ENCODE peak calls at places on chromosome 20, in nine cellular contexts. C is RWPE1, Y is left ventricle myocardium inferior, P is stomach, D is WTC11, M is cardiac muscle cell, J is dorsolateral prefrontal cortex, G is right lobe of liver, L is choroid plexus epithelial cell. F is an unnamed sample.

GRCh38 chr20:631091-631490 is 21.0 kb upstream of the TCF15 start:
- DNase-seq in C (no peak), Y (no peak), P (no peak), D (no peak), M (no peak), J (no peak), G (no peak), L (no peak), F (no peak)

GRCh38 chr20:37703338-37703660 is 9.5 kb downstream of the CTNNBL1 start:
- DNase-seq in C (no peak), Y (no peak), P (no peak), D (no peak), M (no peak), J (no peak), G (no peak), L (no peak), F (no peak)

GRCh38 chr20:14992071-14992654 is 654.8 kb upstream of the FLRT3 start:
- DNase-seq in C (peak), Y (no peak), P (no peak), D (no peak), M (no peak), J (no peak), G (no peak), L (peak), F (no peak)

GRCh38 chr20:36548006-36548315 is 6.6 kb downstream of the MYL9 start:
- DNase-seq in C (no peak), Y (no peak), P (no peak), D (peak), M (peak), J (no peak), G (no peak), L (peak), F (no peak)

GRCh38 chr20:59143326-59143725 is 20.3 kb upstream of the ZNF831 start:
- DNase-seq in C (no peak), Y (no peak), P (no peak), D (no peak), M (no peak), J (no peak), G (no peak), L (no peak), F (no peak)

GRCh38 chr20:1177680-1178079 is 7.1 kb downstream of the TMEM74B start:
- DNase-seq in C (no peak), Y (no peak), P (no peak), D (peak), M (peak), J (no peak), G (no peak), L (peak), F (no peak)

GRCh38 chr20:59958626-59959025 is 403 bp downstream of the CDH26 start:
- DNase-seq in C (no peak), Y (no peak), P (no peak), D (peak), M (no peak), J (no peak), G (no peak), L (no peak), F (no peak)

GRCh38 chr20:10080554-10080953 is 45.8 kb downstream of the ANKEF1 start:
- DNase-seq in C (no peak), Y (no peak), P (no peak), D (no peak), M (no peak), J (no peak), G (no peak), L (no peak), F (no peak)

GRCh38 chr20:407097-407952 is 774 bp upstream of the RBCK1 start:
- DNase-seq in C (no peak), Y (peak), P (peak), D (peak), M (peak), J (peak), G (peak), L (peak), F (peak)

GRCh38 chr20:34776177-34776576 is 49.3 kb downstream of the NCOA6 start:
- DNase-seq in C (no peak), Y (no peak), P (no peak), D (no peak), M (no peak), J (no peak), G (no peak), L (no peak), F (peak)

GRCh38 chr20:56343861-56344381 is 14.9 kb upstream of the FAM210B start:
- DNase-seq in C (peak), Y (no peak), P (peak), D (peak), M (peak), J (no peak), G (peak), L (peak), F (peak)

GRCh38 chr20:22729180-22729579 is 144.8 kb upstream of the FOXA2 start:
- DNase-seq in C (no peak), Y (no peak), P (no peak), D (no peak), M (no peak), J (no peak), G (no peak), L (no peak), F (no peak)

GRCh38 chr20:41174782-41175181 is 37.4 kb downstream of the PLCG1 start:
- DNase-seq in C (no peak), Y (peak), P (peak), D (peak), M (no peak), J (peak), G (no peak), L (peak), F (no peak)

GRCh38 chr20:2700913-2701620 is 8.5 kb downstream of the EBF4 start:
- DNase-seq in C (no peak), Y (no peak), P (no peak), D (no peak), M (no peak), J (peak), G (no peak), L (no peak), F (no peak)

GRCh38 chr20:11350126-11351005 is 567.3 kb upstream of the BTBD3 start:
- DNase-seq in C (peak), Y (no peak), P (no peak), D (no peak), M (no peak), J (no peak), G (no peak), L (peak), F (no peak)

GRCh38 chr20:35607003-35607735 is 8.5 kb upstream of the SPAG4 start:
- DNase-seq in C (peak), Y (no peak), P (peak), D (no peak), M (no peak), J (no peak), G (no peak), L (no peak), F (no peak)

GRCh38 chr20:61959301-61959700 is 106.4 kb downstream of the TAF4 start:
- DNase-seq in C (peak), Y (no peak), P (no peak), D (peak), M (peak), J (peak), G (no peak), L (no peak), F (no peak)

GRCh38 chr20:35292504-35293285 is 470 bp upstream of the FAM83C start:
- DNase-seq in C (no peak), Y (no peak), P (no peak), D (no peak), M (no peak), J (no peak), G (peak), L (no peak), F (no peak)

GRCh38 chr20:22921595-22922421 is 113.3 kb upstream of the SSTR4 start:
- DNase-seq in C (peak), Y (no peak), P (no peak), D (no peak), M (no peak), J (no peak), G (no peak), L (peak), F (no peak)

GRCh38 chr20:60697252-60697651 is 554.8 kb upstream of the CDH4 start:
- DNase-seq in C (no peak), Y (no peak), P (no peak), D (no peak), M (no peak), J (no peak), G (no peak), L (no peak), F (no peak)

GRCh38 chr20:7214081-7214740 is 446.7 kb downstream of the BMP2 start:
- DNase-seq in C (no peak), Y (no peak), P (no peak), D (peak), M (no peak), J (no peak), G (no peak), L (no peak), F (no peak)

GRCh38 chr20:37328149-37328945 is 17.6 kb upstream of the SRC start:
- DNase-seq in C (no peak), Y (no peak), P (no peak), D (no peak), M (no peak), J (no peak), G (no peak), L (no peak), F (no peak)

DNA sequence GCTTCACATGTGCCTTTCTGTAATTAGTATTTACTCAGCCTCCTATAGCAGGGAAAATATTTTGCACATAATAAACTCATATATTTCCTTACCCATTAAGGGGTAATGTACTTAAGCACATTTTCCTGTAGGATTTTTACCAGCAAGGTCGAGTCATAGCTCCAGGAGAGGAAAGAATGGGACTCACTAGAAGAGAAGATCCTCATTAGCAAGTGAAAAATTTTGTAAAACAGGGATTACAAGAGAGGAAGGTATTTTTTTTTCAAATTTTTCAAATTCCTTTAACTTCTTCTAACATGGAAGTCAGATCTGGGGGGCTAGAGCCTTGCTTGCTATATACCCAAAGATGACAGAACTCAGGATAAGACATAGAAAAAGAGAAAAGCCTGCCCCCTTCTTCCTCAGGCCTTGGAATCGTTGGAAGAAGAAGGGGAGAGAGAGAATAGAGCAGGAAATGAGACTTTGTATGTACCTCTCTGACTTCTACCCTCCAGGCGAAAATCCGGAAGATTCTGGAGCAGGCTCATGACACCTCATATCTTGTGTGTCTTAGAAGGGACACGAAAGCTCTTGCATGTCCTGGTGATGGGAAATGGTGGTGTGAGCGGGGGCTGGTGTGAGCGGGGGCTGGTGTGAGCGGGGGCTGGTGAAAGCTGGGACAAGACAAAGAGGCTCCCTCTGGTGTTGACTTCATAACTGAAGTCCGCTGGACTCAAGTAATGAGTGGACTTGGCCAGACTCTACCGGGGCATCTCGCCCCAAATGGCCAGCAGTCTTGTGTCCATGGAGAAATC is 256.9 kb upstream of the PLCB4 start:
- DNase-seq in C (no peak), Y (no peak), P (no peak), D (no peak), M (no peak), J (no peak), G (no peak), L (no peak), F (no peak)
- TF ChIP-seq CTCF in C (no peak), Y (no peak), P (no peak), D (no peak), M (no peak), J (no peak), G (no peak), L (no peak), F (no peak)

DNA sequence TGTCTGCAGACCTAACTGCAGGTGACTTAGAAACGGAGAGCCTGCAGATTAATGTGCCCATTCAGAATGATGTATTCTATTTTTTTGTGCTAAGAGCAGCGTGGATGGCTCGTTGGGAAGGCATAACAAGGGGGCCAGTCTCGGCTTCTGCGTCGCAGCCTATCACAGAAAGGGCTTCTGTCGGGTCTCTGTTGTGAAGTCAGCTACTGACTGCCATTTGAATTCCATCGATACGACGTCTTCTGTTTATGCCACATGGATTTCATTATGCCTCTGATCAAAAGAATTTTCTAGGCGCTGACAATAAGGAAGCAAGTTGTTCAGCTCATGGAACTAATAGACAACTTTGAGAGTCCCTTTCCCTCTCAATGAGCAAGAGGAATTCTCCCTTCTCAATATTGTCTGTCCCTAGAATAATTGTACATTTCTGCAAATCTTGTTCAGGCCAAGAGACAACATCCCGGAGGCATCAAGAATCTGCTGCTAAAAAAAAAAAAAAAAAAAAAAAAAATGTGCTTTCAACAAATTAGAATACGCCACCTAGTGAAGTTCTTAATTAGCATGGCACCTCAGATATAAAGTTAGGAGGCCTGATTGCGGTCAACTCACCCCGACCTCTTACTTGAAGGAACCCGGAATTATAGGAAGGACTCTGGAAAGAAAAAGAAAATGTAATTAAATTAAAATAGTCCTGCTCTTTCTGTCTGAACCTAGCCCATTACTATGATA is 223.9 kb downstream of the TSHZ2 start:
- DNase-seq in C (no peak), Y (no peak), P (no peak), D (no peak), M (no peak), J (no peak), G (no peak), L (no peak), F (no peak)
- TF ChIP-seq CTCF in C (peak), Y (no peak), P (no peak), D (no peak), M (peak), J (no peak), G (no peak), L (no peak), F (no peak)

GRCh38 chr20:50788045-50788867 is 6.6 kb upstream of the BCAS4 start:
- DNase-seq in C (peak), Y (no peak), P (no peak), D (no peak), M (no peak), J (peak), G (no peak), L (peak), F (no peak)
- TF ChIP-seq CTCF in C (peak), Y (peak), P (peak), D (no peak), M (peak), J (peak), G (peak), L (peak), F (no peak)

DNA sequence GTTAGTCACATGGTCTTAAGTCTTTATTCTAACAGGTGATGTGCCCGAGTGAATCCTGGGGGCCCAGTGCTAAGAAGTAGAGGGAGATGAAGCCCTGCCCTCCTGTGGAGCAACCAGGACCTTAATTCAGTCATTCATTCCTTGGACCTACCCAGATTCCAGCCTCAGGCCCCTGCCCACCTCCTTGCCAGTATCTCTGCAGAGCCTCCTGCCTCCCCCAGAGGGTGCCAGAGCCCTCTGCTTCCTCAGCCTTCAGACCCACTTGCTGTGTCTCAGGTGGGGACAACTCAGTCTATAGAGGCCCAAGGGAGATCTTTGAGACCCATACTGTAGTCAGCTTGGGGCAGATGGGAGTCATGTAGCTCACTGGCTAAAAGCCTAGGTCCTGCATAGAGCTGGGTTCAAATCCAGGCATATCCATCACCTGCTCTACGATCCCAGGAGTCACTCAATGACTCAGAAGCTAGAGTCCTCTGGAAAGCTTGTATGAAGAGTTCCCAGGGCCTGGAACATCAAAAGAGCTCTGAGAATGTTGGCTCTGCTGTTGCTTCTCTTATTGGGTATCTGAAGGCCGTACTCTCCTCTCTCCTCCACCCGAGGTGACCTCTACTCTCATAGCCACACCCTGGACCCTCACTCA is 3.9 kb upstream of the SIGLEC1 start:
- DNase-seq in C (peak), Y (no peak), P (no peak), D (peak), M (peak), J (no peak), G (no peak), L (peak), F (peak)
- TF ChIP-seq CTCF in C (peak), Y (peak), P (peak), D (peak), M (peak), J (peak), G (peak), L (peak), F (peak)

DNA sequence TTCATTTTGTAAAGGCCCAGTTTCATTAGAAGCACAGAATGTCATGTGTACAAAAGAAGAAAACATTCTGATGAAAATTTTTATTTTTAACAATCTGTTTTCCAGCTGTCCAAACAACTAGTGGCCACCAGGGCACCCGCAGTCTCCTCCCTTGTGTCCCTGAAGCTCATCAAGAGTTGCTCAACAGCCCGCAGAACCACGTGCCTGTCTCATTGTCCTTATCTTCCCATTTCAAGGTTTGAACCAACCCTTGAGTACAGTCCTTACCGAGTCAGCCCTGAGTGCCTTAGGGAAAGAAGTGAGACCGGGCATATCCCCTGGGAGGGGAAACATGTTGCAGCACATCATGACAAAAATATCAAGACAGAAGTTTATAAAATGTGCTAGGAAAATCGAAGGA is 15.9 kb upstream of the ZNF133 start:
- DNase-seq in C (no peak), Y (peak), P (no peak), D (no peak), M (no peak), J (no peak), G (no peak), L (peak), F (no peak)
- TF ChIP-seq CTCF in C (no peak), Y (peak), P (no peak), D (no peak), M (no peak), J (no peak), G (no peak), L (peak), F (peak)

DNA sequence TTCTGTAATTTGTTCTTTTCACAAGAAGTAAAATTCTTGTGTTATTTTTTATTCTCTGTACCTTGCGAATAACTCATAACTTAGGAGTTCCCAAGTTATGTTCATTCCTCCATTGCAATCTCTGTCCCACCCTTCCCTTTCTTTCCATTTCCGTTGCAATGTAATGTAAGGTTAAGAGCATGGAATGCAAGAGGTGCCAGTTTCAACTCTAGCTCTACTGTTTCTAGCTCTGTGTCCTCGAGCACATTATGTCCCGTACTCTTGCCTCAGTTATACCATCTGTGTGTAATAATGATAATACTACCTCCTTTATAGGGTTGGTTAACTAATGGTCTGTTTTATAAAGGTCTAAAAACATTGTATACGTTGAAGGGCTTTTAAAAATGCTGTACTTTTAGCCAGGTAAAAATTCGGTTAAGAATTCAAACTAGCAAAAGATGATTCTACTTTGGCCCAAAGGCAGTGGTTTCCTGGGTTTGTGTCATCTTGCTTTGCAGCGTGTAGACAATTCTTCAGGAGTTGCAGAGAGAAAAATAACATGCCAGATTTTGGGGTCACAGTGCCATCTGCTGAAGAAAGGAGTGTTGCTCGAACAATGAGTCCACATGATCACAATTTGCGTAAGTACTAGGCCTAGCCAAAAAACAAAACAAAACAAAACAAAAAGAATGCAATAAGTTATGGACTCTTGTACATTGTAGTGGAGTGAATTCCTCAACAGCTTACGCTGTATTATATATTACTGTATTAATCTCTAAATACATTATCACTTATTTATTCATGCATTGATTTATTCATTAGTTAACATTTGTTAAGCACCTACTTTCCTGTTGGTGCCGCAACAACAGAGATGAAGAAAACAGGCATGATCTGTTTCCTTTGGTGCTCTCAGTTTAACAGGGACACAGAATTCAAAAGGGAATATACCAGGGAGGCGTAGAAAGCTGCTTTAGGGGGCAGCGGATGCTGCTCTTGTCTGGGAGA is 10.0 kb upstream of the PFDN4 start:
- DNase-seq in C (peak), Y (no peak), P (no peak), D (no peak), M (no peak), J (no peak), G (no peak), L (peak), F (no peak)
- TF ChIP-seq CTCF in C (peak), Y (no peak), P (no peak), D (no peak), M (peak), J (no peak), G (peak), L (peak), F (no peak)